ENCODE peak calls at places on chromosomes 12 and 14, in eight cellular contexts. X, L, N, I, E, C, Z and V are unnamed samples.
A peak's percentile ranks its signal among the peaks of the same experiment; 100 is the strongest.

GRCh38 chr12:47408171-47408871 is 297.5 kb downstream of the RPAP3 start:
- DNase-seq in L (no peak), Z (no peak), X (peak; percentile 74), I (no peak), E (no peak), C (no peak), N (no peak), V (no peak)

GRCh38 chr12:45575417-45575816 is 154.1 kb upstream of the ARID2 start:
- DNase-seq in Z (no peak), N (no peak), L (no peak), E (no peak), C (no peak), X (no peak), I (no peak), V (no peak)

GRCh38 chr12:104555650-104556049 is 98.9 kb downstream of the CHST11 start:
- DNase-seq in I (no peak), E (no peak), L (peak; percentile 94), N (peak; percentile 16), Z (no peak), C (no peak), X (no peak), V (peak; percentile 51)

GRCh38 chr12:131251336-131252101 is 297.8 kb downstream of the ADGRD1 start:
- DNase-seq in C (no peak), L (no peak), N (no peak), E (no peak), X (no peak), Z (no peak), I (no peak), V (no peak)

GRCh38 chr12:53805801-53806200 is 54.0 kb upstream of the CISTR start:
- DNase-seq in N (no peak), X (no peak), C (no peak), Z (no peak), L (no peak), E (no peak), I (no peak), V (no peak)

GRCh38 chr14:61438860-61439765 is 117.7 kb downstream of the PRKCH start:
- DNase-seq in E (peak; percentile 59), L (no peak), I (peak; percentile 44), X (no peak), C (peak; percentile 59), Z (peak; percentile 27), N (no peak), V (no peak)

GRCh38 chr12:114935658-114936057 is 251.7 kb upstream of the TBX3 start:
- DNase-seq in N (no peak), Z (no peak), E (no peak), C (no peak), I (no peak), X (no peak), L (no peak), V (no peak)

GRCh38 chr14:32524609-32525391 is 195.7 kb downstream of the AKAP6 start:
- DNase-seq in L (no peak), N (no peak), I (no peak), E (no peak), X (no peak), Z (no peak), C (no peak), V (no peak)

GRCh38 chr14:26703967-26704366 is 106.1 kb upstream of the NOVA1 start:
- DNase-seq in L (no peak), X (no peak), E (no peak), Z (no peak), I (no peak), N (no peak), C (no peak), V (no peak)

GRCh38 chr12:124617615-124618014 is 50.2 kb upstream of the NCOR2 start:
- DNase-seq in L (peak; percentile 84), X (no peak), I (no peak), Z (no peak), E (peak; percentile 82), N (no peak), C (no peak), V (no peak)

GRCh38 chr12:57005980-57006808 is at the start of gene ZBTB39:
- DNase-seq in Z (peak; percentile 53), E (peak; percentile 73), C (peak; percentile 53), N (no peak), X (peak; percentile 93), I (peak; percentile 23), L (peak; percentile 65), V (no peak)